ENCODE peak calls at places on chromosomes 3 and 15, in four cellular contexts. F is AG04449, A is right cardiac atrium, Y is cardiac muscle cell. S is an unnamed sample.

GRCh38 chr3:136093771-136094170 is 102.4 kb downstream of the MSL2 start:
- DNase-seq in F (no peak), A (no peak), Y (no peak), S (no peak)

GRCh38 chr3:22713936-22714335 is 489.2 kb upstream of the UBE2E2 start:
- DNase-seq in F (no peak), A (no peak), Y (peak; percentile 91), S (peak; percentile 89)

GRCh38 chr3:58737644-58738043 is 71.1 kb upstream of the FAM3D start:
- DNase-seq in F (no peak), A (no peak), Y (no peak), S (no peak)

GRCh38 chr15:40928351-40928974 is 677 bp upstream of the DLL4 start:
- DNase-seq in F (no peak), A (peak; percentile 67), Y (no peak), S (no peak)

GRCh38 chr3:169748670-169749069 is 16.2 kb downstream of the TERC start:
- DNase-seq in F (no peak), A (no peak), Y (no peak), S (no peak)

GRCh38 chr15:64634020-64634419 is 141.4 kb downstream of the RBPMS2 start:
- DNase-seq in F (no peak), A (no peak), Y (peak; percentile 25), S (no peak)

GRCh38 chr15:69311319-69311721 is 12.6 kb downstream of the PAQR5 start:
- DNase-seq in F (no peak), A (no peak), Y (no peak), S (no peak)

GRCh38 chr3:181017690-181018089 is 28.2 kb upstream of the DNAJC19 start:
- DNase-seq in F (no peak), A (no peak), Y (no peak), S (no peak)

GRCh38 chr3:45252833-45253232 is 26.7 kb upstream of the TMEM158 start:
- DNase-seq in F (no peak), A (no peak), Y (no peak), S (no peak)

GRCh38 chr15:69648215-69648614 is 195.6 kb downstream of the RPLP1 start:
- DNase-seq in F (no peak), A (no peak), Y (peak; percentile 14), S (no peak)

GRCh38 chr3:71751602-71752001 is 2.1 kb upstream of the GPR27 start:
- DNase-seq in F (no peak), A (no peak), Y (no peak), S (no peak)

GRCh38 chr3:98900265-98901031 is 1.0 kb downstream of the DCBLD2 start:
- DNase-seq in F (no peak), A (no peak), Y (no peak), S (no peak)

GRCh38 chr15:67808821-67809220 is 16.5 kb upstream of the SKOR1 start:
- DNase-seq in F (no peak), A (no peak), Y (no peak), S (no peak)

GRCh38 chr3:197520311-197521276 is 35.2 kb downstream of the BDH1 start:
- DNase-seq in F (no peak), A (peak; percentile 54), Y (peak; percentile 54), S (peak; percentile 61)

GRCh38 chr15:83087535-83087934 is 19.9 kb upstream of the TM6SF1 start:
- DNase-seq in F (no peak), A (no peak), Y (no peak), S (no peak)

GRCh38 chr3:117019082-117019713 is 309.6 kb downstream of the TUSC7 start:
- DNase-seq in F (peak; percentile 28), A (no peak), Y (peak; percentile 78), S (peak; percentile 44)

GRCh38 chr3:58588030-58588614 is 10.9 kb upstream of the FAM107A start:
- DNase-seq in F (no peak), A (no peak), Y (peak; percentile 59), S (no peak)

GRCh38 chr3:67601385-67601784 is 53.0 kb downstream of the SUCLG2 start:
- DNase-seq in F (no peak), A (no peak), Y (no peak), S (no peak)

GRCh38 chr3:113439576-113439975 is 1.7 kb downstream of the CFAP44 start:
- DNase-seq in F (no peak), A (no peak), Y (no peak), S (no peak)

GRCh38 chr3:24069045-24069444 is 124.0 kb downstream of the NR1D2 start:
- DNase-seq in F (no peak), A (no peak), Y (peak; percentile 25), S (no peak)

GRCh38 chr15:101502572-101503295 is 13.2 kb upstream of the PCSK6 start:
- DNase-seq in F (no peak), A (no peak), Y (no peak), S (no peak)

GRCh38 chr3:29513236-29513635 is 232.4 kb downstream of the RBMS3 start:
- DNase-seq in F (no peak), A (no peak), Y (peak; percentile 63), S (no peak)

GRCh38 chr3:131694351-131694750 is 191.6 kb upstream of the MRPL3 start:
- DNase-seq in F (no peak), A (no peak), Y (no peak), S (no peak)

GRCh38 chr15:51144021-51144532 is 49.4 kb upstream of the TNFAIP8L3 start:
- DNase-seq in F (no peak), A (no peak), Y (peak; percentile 90), S (peak; percentile 97)

GRCh38 chr3:50453907-50454306 is 49.5 kb downstream of the CACNA2D2 start:
- DNase-seq in F (no peak), A (no peak), Y (no peak), S (no peak)

GRCh38 chr15:33860749-33861148 is 107.5 kb upstream of the CHRM5 start:
- DNase-seq in F (no peak), A (no peak), Y (peak; percentile 33), S (peak; percentile 23)

GRCh38 chr15:100958326-100959065 is 39.3 kb downstream of the LRRK1 start:
- DNase-seq in F (no peak), A (no peak), Y (peak; percentile 59), S (peak; percentile 18)

GRCh38 chr3:42702066-42702951 is at the start of gene HHATL:
- DNase-seq in F (no peak), A (peak; percentile 89), Y (no peak), S (no peak)

GRCh38 chr3:4343258-4343657 is 40.1 kb downstream of the SETMAR start:
- DNase-seq in F (peak; percentile 60), A (no peak), Y (no peak), S (no peak)

GRCh38 chr3:146590521-146590920 is 14.6 kb downstream of the PLSCR5 start:
- DNase-seq in F (no peak), A (no peak), Y (peak; percentile 27), S (peak; percentile 48)

GRCh38 chr3:141146979-141147470 is 84.6 kb upstream of the PXYLP1 start:
- DNase-seq in F (no peak), A (no peak), Y (no peak), S (no peak)

GRCh38 chr3:59108091-59108815 is 58.4 kb upstream of the CFAP20DC start:
- DNase-seq in F (no peak), A (no peak), Y (no peak), S (no peak)

GRCh38 chr15:39629376-39629775 is 48.5 kb downstream of the THBS1 start:
- DNase-seq in F (no peak), A (no peak), Y (peak; percentile 54), S (no peak)

GRCh38 chr3:12869025-12869695 is 27.8 kb upstream of the RPL32 start:
- DNase-seq in F (no peak), A (peak; percentile 79), Y (peak; percentile 22), S (no peak)

DNA sequence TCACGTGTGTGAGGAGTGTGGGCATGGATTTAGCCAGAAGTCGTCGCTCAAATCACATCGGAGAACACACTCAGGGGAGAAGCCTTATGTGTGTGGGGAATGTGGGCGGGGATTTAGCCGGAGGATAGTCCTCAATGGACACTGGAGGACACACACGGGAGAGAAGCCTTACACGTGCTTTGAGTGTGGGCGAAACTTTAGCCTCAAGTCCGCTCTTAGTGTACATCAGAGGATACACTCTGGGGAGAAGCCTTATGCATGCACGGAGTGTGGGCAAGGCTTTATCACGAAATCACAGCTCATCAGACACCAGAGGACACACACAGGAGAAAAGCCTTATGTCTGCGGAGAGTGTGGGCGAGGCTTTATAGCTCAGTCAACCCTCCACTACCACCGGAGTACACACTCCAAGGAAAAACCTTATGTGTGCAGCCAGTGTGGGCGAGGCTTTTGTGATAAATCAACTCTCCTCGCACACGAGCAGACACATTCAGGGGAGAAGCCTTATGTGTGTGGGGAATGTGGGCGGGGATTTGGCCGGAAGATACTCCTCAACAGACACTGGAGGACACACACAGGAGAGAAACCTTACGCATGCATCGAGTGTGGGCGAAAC is 28.1 kb downstream of the ZNF589 start:
- DNase-seq in F (no peak), A (no peak), Y (peak; percentile 18), S (peak; percentile 49)
- H3K4me3 ChIP-seq in F (no peak overlapping the region), A (no peak overlapping the region), Y (no peak overlapping the region), S (no peak overlapping the region)

GRCh38 chr3:165784337-165784736 is 52.9 kb downstream of the BCHE start:
- DNase-seq in F (no peak), A (no peak), Y (no peak), S (no peak)
- H3K4me3 ChIP-seq in F (no peak overlapping the region), A (no peak overlapping the region), Y (no peak overlapping the region), S (no peak overlapping the region)

GRCh38 chr3:134428396-134428795 is 54.1 kb upstream of the AMOTL2 start:
- DNase-seq in F (no peak), A (no peak), Y (no peak), S (no peak)

GRCh38 chr3:134425943-134426342 is 51.7 kb upstream of the AMOTL2 start:
- DNase-seq in F (no peak), A (no peak), Y (no peak), S (no peak)

GRCh38 chr3:134426660-134427181 is 52.5 kb upstream of the AMOTL2 start:
- DNase-seq in F (no peak), A (no peak), Y (peak; percentile 50), S (peak; percentile 78)

GRCh38 chr3:134430174-134430573 is 55.6 kb downstream of the ANAPC13 start:
- DNase-seq in F (no peak), A (no peak), Y (no peak), S (no peak)

GRCh38 chr3:134427400-134428111 is 53.3 kb upstream of the AMOTL2 start:
- DNase-seq in F (peak; percentile 99), A (peak; percentile 54), Y (peak; percentile 95), S (peak; percentile 100)
- H3K4me3 ChIP-seq in F (no peak overlapping the region), A (no peak overlapping the region), Y (no peak overlapping the region), S (no peak overlapping the region)

GRCh38 chr15:59371458-59372351 is 966 bp downstream of the MYO1E start:
- DNase-seq in F (no peak), A (peak; percentile 73), Y (no peak), S (no peak)
- H3K4me3 ChIP-seq in F (peak overlapping the region; percentile 82), A (peak overlapping the region; percentile 81), Y (peak overlapping the region; percentile 56), S (peak overlapping the region; percentile 96)

DNA sequence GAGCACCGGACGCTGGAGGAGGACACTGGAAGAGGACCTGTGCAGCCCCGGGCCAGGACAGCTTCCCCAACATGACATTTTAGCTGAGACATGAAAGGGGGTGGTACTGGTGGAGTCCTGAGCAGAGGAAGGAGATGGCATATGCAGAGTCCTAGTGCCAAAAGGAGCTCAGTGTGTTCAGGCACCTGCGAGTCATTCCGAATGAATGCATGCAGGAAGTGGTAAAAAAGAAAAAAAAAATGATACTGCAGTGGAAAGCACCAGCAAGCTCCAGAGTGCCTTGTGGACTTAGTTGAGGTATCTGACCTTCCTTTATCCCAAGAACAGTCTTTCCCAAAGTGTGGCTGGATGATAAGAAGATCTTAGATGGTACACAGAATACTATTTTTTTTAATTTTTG is 6.6 kb upstream of the ZNF148 start:
- DNase-seq in F (no peak), A (no peak), Y (no peak), S (no peak)
- H3K4me3 ChIP-seq in F (no peak overlapping the region), A (no peak overlapping the region), Y (no peak overlapping the region), S (no peak overlapping the region)

S was measured in skeletal muscle cell.